ENCODE peak calls at places on chromosomes 16 and 17, in eight cellular contexts. Z is A549; C is neural crest cell; F is lower leg skin; T is MCF 10A; I is cardiac muscle cell; S is Calu3; J is CD8-positive, alpha-beta T cell. D is an unnamed sample.

GRCh38 chr16:53821487-53821886 is 117.5 kb downstream of the FTO start:
- DNase-seq in J (no peak), Z (no peak), F (no peak), I (no peak), S (no peak), T (no peak), C (no peak), D (no peak)

GRCh38 chr16:30009990-30010816 is 624 bp downstream of the DOC2A start:
- DNase-seq in I (no peak), Z (no peak), F (no peak), J (no peak), C (no peak), T (no peak), S (no peak), D (no peak)

GRCh38 chr16:17026600-17027242 is 444.0 kb downstream of the XYLT1 start:
- DNase-seq in J (no peak), I (no peak), S (no peak), F (no peak), Z (no peak), C (no peak), T (no peak), D (no peak)

GRCh38 chr16:29898786-29899515 is 399 bp downstream of the SEZ6L2 start:
- DNase-seq in T (no peak), Z (no peak), I (no peak), S (peak), C (no peak), F (no peak), J (no peak), D (no peak)

GRCh38 chr17:42904110-42904469 is 3.5 kb downstream of the G6PC1 start:
- DNase-seq in T (peak), F (no peak), J (no peak), I (no peak), Z (no peak), C (no peak), S (no peak), D (no peak)

GRCh38 chr17:8109669-8110455 is 8.5 kb downstream of the ALOXE3 start:
- DNase-seq in Z (peak), F (no peak), T (peak), C (peak), I (peak), S (peak), J (peak), D (peak)

GRCh38 chr16:50878536-50878935 is 136.7 kb downstream of the CYLD start:
- DNase-seq in F (no peak), Z (no peak), I (no peak), C (no peak), J (no peak), S (no peak), T (no peak), D (no peak)

GRCh38 chr16:87382023-87382785 is 1.4 kb downstream of the FBXO31 start:
- DNase-seq in T (no peak), J (no peak), C (no peak), I (no peak), S (no peak), Z (no peak), F (no peak), D (no peak)

GRCh38 chr17:79645777-79646088 is 34.9 kb upstream of the RBFOX3 start:
- DNase-seq in J (no peak), C (no peak), T (no peak), S (no peak), Z (no peak), I (no peak), F (no peak), D (peak)

GRCh38 chr16:26772503-26772902 is 294.2 kb upstream of the C16orf82 start:
- DNase-seq in T (no peak), C (no peak), F (no peak), Z (no peak), J (no peak), I (no peak), S (no peak), D (no peak)

GRCh38 chr16:2250652-2251280 is 621 bp downstream of the ECI1 start:
- DNase-seq in C (no peak), J (peak), T (peak), I (no peak), Z (peak), F (no peak), S (no peak), D (no peak)

GRCh38 chr17:20009302-20010098 is at the start of gene SPECC1:
- DNase-seq in I (peak), C (peak), F (peak), Z (peak), J (peak), T (peak), S (peak), D (peak)

GRCh38 chr16:47499700-47500264 is 38.7 kb downstream of the PHKB start:
- DNase-seq in J (no peak), C (no peak), Z (no peak), S (no peak), I (no peak), T (no peak), F (no peak), D (no peak)

GRCh38 chr16:50050802-50051201 is 15.0 kb upstream of the HEATR3 start:
- DNase-seq in F (no peak), Z (no peak), S (no peak), C (no peak), I (no peak), T (no peak), J (no peak), D (no peak)

GRCh38 chr16:79509221-79509631 is 91.3 kb downstream of the MAF start:
- DNase-seq in I (no peak), F (peak), C (no peak), S (no peak), T (no peak), J (no peak), Z (no peak), D (no peak)

GRCh38 chr16:55249936-55250335 is 74.1 kb upstream of the IRX6 start:
- DNase-seq in T (no peak), J (no peak), I (no peak), S (no peak), C (no peak), Z (no peak), F (no peak), D (no peak)

GRCh38 chr16:11170201-11170600 is 85.8 kb downstream of the SOCS1 start:
- DNase-seq in C (no peak), Z (no peak), T (no peak), J (no peak), I (no peak), S (no peak), F (no peak), D (no peak)

GRCh38 chr16:53999841-54000240 is 286.7 kb downstream of the IRX3 start:
- DNase-seq in J (no peak), T (no peak), C (no peak), Z (no peak), S (no peak), I (no peak), F (no peak), D (no peak)

GRCh38 chr17:17467021-17467420 is 9.8 kb upstream of the MED9 start:
- DNase-seq in J (no peak), I (no peak), F (no peak), S (no peak), Z (no peak), T (no peak), C (no peak), D (no peak)

GRCh38 chr16:30956601-30957455 is 726 bp upstream of the SETD1A start:
- DNase-seq in I (peak), J (peak), C (peak), T (peak), Z (peak), S (peak), F (peak), D (peak)

GRCh38 chr17:79279320-79279719 is 204.7 kb downstream of the ENGASE start:
- DNase-seq in Z (no peak), S (no peak), T (no peak), J (no peak), F (no peak), C (no peak), I (no peak), D (no peak)

GRCh38 chr17:29585080-29585751 is 4.2 kb downstream of the GIT1 start:
- DNase-seq in Z (no peak), C (no peak), F (no peak), I (no peak), J (no peak), T (no peak), S (no peak), D (no peak)
- TF ChIP-seq CTCF in Z (peak), C (no peak), F (no peak), I (peak), J (peak), T (no peak), S (no peak), D (peak)

GRCh38 chr17:33962857-33963655 is 292.0 kb upstream of the CCL2 start:
- DNase-seq in S (no peak), T (no peak), I (no peak), C (no peak), Z (no peak), F (no peak), J (no peak), D (no peak)

GRCh38 chr17:33967608-33968349 is 287.3 kb upstream of the CCL2 start:
- DNase-seq in C (no peak), I (no peak), F (no peak), J (no peak), Z (no peak), T (no peak), S (no peak), D (no peak)

GRCh38 chr17:33968350-33969044 is 286.6 kb upstream of the CCL2 start:
- DNase-seq in T (no peak), S (no peak), I (no peak), Z (peak), C (no peak), F (no peak), J (no peak), D (no peak)

GRCh38 chr17:33966410-33967063 is 288.5 kb upstream of the CCL2 start:
- DNase-seq in I (no peak), C (no peak), S (no peak), J (no peak), F (no peak), Z (no peak), T (no peak), D (no peak)

DNA sequence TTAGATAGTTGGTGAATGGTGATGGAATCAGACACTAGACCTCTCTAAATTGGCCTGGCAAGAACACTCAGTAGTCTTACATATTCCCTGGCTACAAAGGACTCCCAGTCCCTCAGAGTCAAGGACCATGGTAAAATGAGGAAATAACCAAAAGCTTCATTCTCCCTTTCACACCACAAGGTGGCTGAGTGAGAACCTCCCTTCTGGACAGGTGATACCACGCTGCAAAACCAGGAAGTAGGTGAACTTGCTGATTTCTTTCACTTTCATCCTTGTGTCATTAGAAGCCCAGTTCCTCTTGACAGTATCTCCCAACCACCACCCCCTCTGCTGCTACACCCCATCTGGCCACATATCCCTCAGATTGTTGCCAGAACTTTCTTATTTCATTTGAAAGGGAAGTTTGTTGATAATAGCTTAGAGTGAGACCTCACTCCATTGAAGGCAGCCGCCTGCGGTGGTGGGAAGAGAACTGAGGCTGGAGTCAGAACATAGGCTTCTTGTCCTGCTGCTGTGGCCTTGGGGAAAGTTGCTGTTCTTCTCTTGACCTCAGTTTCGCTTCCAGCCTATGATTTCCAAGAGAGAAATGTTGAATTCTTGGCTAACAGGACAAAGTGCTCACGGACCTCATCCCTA is 290.6 kb upstream of the CCL2 start:
- DNase-seq in J (no peak), S (peak), Z (peak), I (no peak), C (no peak), F (no peak), T (no peak), D (no peak)
- TF ChIP-seq CTCF in J (no peak), S (no peak), Z (no peak), I (no peak), C (no peak), F (no peak), T (no peak), D (no peak)

DNA sequence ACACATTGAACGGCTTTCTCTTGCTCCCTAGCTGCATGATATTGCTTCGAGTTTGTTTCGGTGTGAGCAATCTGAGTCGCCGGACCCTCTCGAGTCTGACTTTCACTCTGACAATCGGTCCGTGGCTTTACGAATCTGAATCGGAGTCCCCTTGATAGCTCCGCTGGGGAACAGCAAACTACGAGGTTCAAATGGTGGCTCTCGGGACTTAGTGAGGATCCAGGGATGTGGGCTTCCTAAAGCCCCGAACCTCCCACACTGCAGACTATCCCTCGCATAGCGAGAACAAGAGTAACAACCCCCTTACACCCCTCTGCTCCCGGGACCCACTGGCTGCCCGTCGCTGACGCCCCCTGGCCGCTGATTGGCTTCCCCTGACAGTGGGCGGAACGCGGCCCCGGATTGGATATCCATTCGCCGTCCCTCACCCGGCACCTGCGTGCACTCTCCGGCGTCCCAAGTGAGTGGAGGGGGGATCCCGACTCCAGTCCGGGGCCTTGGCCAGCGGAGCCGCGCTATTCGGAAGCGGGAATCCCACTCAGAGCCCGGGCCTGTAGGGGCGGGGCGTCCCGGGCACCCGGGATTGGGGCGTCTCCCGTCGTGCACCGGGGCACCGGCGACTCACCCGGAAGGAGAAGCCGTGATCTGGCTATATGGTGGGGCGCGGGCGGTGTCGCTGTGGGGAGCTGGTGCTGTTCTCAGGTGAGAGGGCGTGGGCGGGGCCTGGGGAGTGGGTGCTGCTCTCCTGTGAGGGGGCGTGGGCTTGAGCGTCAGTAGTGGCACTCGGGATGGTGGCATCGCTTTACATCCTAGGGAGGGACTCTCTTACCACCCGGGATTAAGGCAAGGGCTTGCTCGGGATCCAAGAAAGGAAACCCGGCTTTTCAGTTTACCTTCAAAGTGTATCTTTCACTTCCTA is at the start of gene SNX11:
- DNase-seq in F (peak), Z (peak), J (peak), C (peak), I (peak), S (peak), T (peak), D (peak)
- TF ChIP-seq CTCF in F (no peak), Z (no peak), J (no peak), C (no peak), I (no peak), S (no peak), T (no peak), D (no peak)

GRCh38 chr16:84115919-84116719 is 623 bp downstream of the MBTPS1 start:
- DNase-seq in I (peak), F (peak), T (peak), S (no peak), Z (peak), J (peak), C (no peak), D (no peak)
- TF ChIP-seq CTCF in I (no peak), F (no peak), T (peak), S (peak), Z (no peak), J (peak), C (peak), D (peak)

GRCh38 chr16:85832578-85833539 is 33.4 kb downstream of the COX4I1 start:
- DNase-seq in F (no peak), C (no peak), T (no peak), I (no peak), J (no peak), Z (no peak), S (no peak), D (no peak)
- TF ChIP-seq CTCF in F (no peak), C (no peak), T (no peak), I (no peak), J (no peak), Z (no peak), S (no peak), D (no peak)

GRCh38 chr16:12361016-12361415 is 384.5 kb downstream of the SNX29 start:
- DNase-seq in J (no peak), T (no peak), I (no peak), S (no peak), C (no peak), Z (no peak), F (no peak), D (no peak)

GRCh38 chr16:12362482-12363458 is 386.2 kb downstream of the SNX29 start:
- DNase-seq in S (no peak), T (no peak), C (no peak), Z (no peak), J (no peak), I (no peak), F (peak), D (no peak)

GRCh38 chr16:12371497-12371896 is 395.0 kb downstream of the SNX29 start:
- DNase-seq in S (no peak), Z (no peak), I (no peak), T (no peak), C (no peak), F (no peak), J (no peak), D (no peak)

DNA sequence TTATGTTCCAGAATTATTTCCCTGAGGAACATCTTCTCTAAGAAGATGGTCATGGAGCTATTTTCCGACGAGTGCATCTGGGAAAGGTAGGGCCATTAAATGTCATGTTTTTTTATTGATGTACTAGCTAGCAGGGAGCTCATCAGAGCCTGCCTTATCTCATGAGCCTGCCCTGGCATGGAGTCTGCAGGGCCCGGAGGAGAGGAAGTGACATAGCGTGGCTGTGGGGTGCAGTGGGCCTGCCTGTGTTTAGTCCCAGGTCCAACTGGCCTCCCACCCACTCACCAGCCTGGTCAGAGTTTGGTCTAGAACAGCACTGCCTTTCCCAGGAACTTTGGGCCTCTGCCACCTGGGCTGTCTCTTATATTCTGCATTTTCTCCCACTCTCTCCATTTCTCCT is 389.8 kb downstream of the SNX29 start:
- DNase-seq in C (no peak), I (no peak), S (no peak), Z (no peak), T (no peak), F (no peak), J (no peak), D (no peak)
- TF ChIP-seq CTCF in C (no peak), I (no peak), S (no peak), Z (no peak), T (no peak), F (no peak), J (no peak), D (no peak)

DNA sequence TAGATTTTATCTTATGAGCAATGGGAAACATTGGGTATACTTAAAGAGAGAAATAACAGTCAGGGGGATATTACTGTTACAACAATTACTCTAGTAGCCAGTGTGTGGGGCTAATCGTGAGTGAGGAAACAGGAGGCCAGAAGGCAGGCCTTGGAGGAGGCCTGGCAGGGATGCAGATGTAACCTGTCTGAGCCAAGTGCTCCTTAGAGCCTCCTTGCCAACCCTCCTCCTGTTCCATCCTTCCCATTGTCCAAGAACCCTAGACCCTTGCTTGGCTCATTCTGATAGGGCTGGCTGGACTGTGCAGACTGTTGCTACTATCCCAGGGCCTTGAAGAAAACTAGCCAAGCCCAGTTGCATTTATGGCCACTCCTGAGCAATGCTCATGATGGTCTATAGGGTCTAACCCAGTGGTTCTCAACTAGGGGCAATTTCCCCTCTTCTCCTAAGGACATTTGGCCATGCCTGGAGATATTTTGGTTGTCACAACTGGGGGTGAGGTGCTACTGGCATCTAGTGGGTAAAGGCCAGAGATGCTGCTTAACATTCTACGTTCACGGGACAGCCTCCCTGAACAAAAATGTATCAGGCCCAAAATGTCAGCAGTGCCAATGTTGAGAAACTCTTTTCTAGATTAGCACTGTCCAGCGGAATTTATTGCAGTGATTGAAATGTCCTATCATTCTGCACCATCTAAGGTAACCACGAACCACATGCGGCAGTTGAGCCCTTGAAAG is 24.4 kb upstream of the WSCD1 start:
- DNase-seq in I (no peak), S (no peak), J (no peak), C (no peak), T (peak), Z (no peak), F (no peak), D (no peak)
- TF ChIP-seq CTCF in I (no peak), S (no peak), J (no peak), C (no peak), T (peak), Z (no peak), F (no peak), D (no peak)